ENCODE peak calls at places on chromosomes 11 and 22, in five cellular contexts. N is suprapubic skin, A is adrenal gland, X is transverse colon, P is lower leg skin. I is an unnamed sample.

GRCh38 chr11:95084509-95084908 is 5.1 kb upstream of the ENDOD1 start:
- DNase-seq in A (no peak), N (no peak), X (no peak), P (no peak), I (no peak)

GRCh38 chr11:820655-821512 is 2.2 kb downstream of the PNPLA2 start:
- DNase-seq in N (peak), A (peak), P (peak), X (peak), I (peak)

GRCh38 chr22:39439170-39439569 is 17.6 kb upstream of the MGAT3 start:
- DNase-seq in A (no peak), P (no peak), N (no peak), X (no peak), I (no peak)

GRCh38 chr11:64224891-64225607 is 937 bp downstream of the TRPT1 start:
- DNase-seq in A (peak), P (no peak), X (no peak), N (no peak), I (no peak)

GRCh38 chr11:115500547-115501503 is 3.4 kb downstream of the CADM1 start:
- DNase-seq in N (no peak), A (no peak), P (no peak), X (no peak), I (no peak)

GRCh38 chr22:17980638-17981051 is 43.7 kb downstream of the MICAL3 start:
- DNase-seq in X (peak), N (no peak), P (peak), A (peak), I (peak)

GRCh38 chr22:44623771-44624510 is 78.1 kb upstream of the PRR5 start:
- DNase-seq in P (no peak), N (no peak), X (no peak), A (no peak), I (no peak)

GRCh38 chr22:36505998-36506635 is 723 bp downstream of the FOXRED2 start:
- DNase-seq in N (no peak), X (peak), A (no peak), P (no peak), I (peak)

GRCh38 chr11:57546869-57547518 is 9.6 kb downstream of the SMTNL1 start:
- DNase-seq in X (no peak), N (no peak), A (peak), P (no peak), I (no peak)

GRCh38 chr11:131666617-131667016 is 296.2 kb downstream of the NTM start:
- DNase-seq in A (no peak), P (no peak), X (no peak), N (no peak), I (no peak)

GRCh38 chr11:125724125-125724524 is 22.0 kb upstream of the PATE1 start:
- DNase-seq in X (no peak), A (no peak), P (no peak), N (no peak), I (no peak)

GRCh38 chr11:118151421-118151820 is 1.2 kb downstream of the SCN4B start:
- DNase-seq in P (no peak), X (no peak), N (no peak), A (no peak), I (no peak)

GRCh38 chr11:72614381-72614780 is 59.8 kb downstream of the PDE2A start:
- DNase-seq in N (no peak), A (peak), P (no peak), X (no peak), I (no peak)

GRCh38 chr11:19398273-19398672 is 157.5 kb upstream of the E2F8 start:
- DNase-seq in N (no peak), X (no peak), A (no peak), P (no peak), I (no peak)

GRCh38 chr22:39349967-39350802 is at the start of gene SYNGR1:
- DNase-seq in X (no peak), N (no peak), P (no peak), A (peak), I (no peak)

GRCh38 chr11:20015101-20015500 is 145.2 kb downstream of the DBX1 start:
- DNase-seq in A (no peak), P (no peak), N (no peak), X (no peak), I (no peak)

GRCh38 chr11:86670179-86670578 is 2.2 kb downstream of the ME3 start:
- DNase-seq in X (no peak), P (no peak), A (no peak), N (no peak), I (no peak)

GRCh38 chr11:130249371-130249770 is 65.3 kb downstream of the ZBTB44 start:
- DNase-seq in P (no peak), X (no peak), N (no peak), A (no peak), I (no peak)

GRCh38 chr11:123384116-123384515 is 46.0 kb upstream of the GRAMD1B start:
- DNase-seq in N (no peak), X (no peak), A (no peak), P (no peak), I (no peak)

GRCh38 chr11:7964873-7965272 is 374 bp downstream of the NLRP10 start:
- DNase-seq in A (no peak), X (no peak), P (no peak), N (no peak), I (no peak)

GRCh38 chr11:3220101-3220500 is 1.5 kb upstream of the MRGPRG start:
- DNase-seq in A (no peak), P (no peak), X (peak), N (no peak), I (no peak)

GRCh38 chr22:49995413-49996191 is 17.0 kb downstream of the IL17REL start:
- DNase-seq in P (no peak), X (peak), A (peak), N (no peak), I (peak)

GRCh38 chr22:44352378-44353062 is 39.8 kb upstream of the SHISAL1 start:
- DNase-seq in N (no peak), P (no peak), X (no peak), A (no peak), I (no peak)

GRCh38 chr11:112697371-112697770 is 263.8 kb upstream of the NCAM1 start:
- DNase-seq in X (no peak), A (no peak), N (no peak), P (no peak), I (no peak)

GRCh38 chr11:19562156-19562555 is 150.5 kb upstream of the NAV2 start:
- DNase-seq in A (no peak), P (no peak), N (no peak), X (no peak), I (no peak)

GRCh38 chr11:12124306-12124705 is 13.9 kb downstream of the MICAL2 start:
- DNase-seq in P (no peak), X (no peak), N (no peak), A (no peak), I (no peak)
- TF ChIP-seq POLR2A in P (no peak), X (no peak), N (no peak), A (no peak), I (no peak)

GRCh38 chr11:70466154-70466553 is 67.8 kb downstream of the CTTN start:
- DNase-seq in X (no peak), A (no peak), P (no peak), N (no peak), I (no peak)
- TF ChIP-seq POLR2A in X (no peak), A (no peak), P (no peak), N (no peak), I (no peak)

DNA sequence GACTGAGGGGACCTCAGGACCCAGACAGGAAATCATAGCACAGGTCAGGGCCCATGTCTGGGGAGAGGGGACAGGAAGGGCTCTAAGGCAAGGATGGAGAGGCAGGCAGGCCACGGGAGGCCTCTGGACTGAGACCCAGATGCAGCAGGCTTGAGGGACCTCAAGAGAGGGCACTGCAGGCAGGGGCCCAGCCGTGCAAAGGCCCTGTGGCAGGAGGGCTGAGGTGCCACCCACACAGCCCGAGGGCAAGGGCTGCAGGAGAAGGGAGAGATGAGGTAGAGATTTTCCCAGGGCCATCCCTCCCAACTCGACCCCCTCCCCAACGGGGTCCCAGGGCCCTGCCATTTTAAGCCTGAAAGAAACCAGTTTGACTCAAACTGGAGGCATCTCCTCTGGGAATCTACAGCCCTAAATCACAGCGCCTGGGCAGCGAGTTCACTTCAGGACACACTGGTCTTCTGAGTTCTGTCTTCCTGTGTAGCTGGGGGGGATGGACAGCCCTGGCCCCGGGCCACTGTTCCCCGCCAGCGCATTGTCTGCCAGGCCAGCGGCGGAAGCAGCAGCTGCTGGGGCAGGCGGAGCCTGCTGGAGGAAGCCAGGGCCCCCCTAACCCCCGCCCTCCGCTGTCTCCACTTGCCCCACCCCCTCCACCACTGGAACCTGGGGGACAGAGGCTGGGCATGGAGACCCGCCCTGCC is 20.3 kb upstream of the WNT7B start:
- DNase-seq in N (peak), A (peak), X (peak), P (peak), I (peak)
- TF ChIP-seq POLR2A in N (no peak), A (no peak), X (no peak), P (no peak), I (no peak)

GRCh38 chr22:43303166-43303565 is 40.0 kb downstream of the SCUBE1 start:
- DNase-seq in N (no peak), X (no peak), P (no peak), A (no peak), I (peak)

GRCh38 chr22:43308451-43309235 is 34.5 kb downstream of the SCUBE1 start:
- DNase-seq in X (no peak), P (no peak), A (no peak), N (no peak), I (no peak)

GRCh38 chr22:43304831-43305230 is 38.3 kb downstream of the SCUBE1 start:
- DNase-seq in A (no peak), P (no peak), X (no peak), N (no peak), I (no peak)

GRCh38 chr22:43303751-43304150 is 39.4 kb downstream of the SCUBE1 start:
- DNase-seq in P (no peak), A (no peak), X (no peak), N (no peak), I (no peak)

DNA sequence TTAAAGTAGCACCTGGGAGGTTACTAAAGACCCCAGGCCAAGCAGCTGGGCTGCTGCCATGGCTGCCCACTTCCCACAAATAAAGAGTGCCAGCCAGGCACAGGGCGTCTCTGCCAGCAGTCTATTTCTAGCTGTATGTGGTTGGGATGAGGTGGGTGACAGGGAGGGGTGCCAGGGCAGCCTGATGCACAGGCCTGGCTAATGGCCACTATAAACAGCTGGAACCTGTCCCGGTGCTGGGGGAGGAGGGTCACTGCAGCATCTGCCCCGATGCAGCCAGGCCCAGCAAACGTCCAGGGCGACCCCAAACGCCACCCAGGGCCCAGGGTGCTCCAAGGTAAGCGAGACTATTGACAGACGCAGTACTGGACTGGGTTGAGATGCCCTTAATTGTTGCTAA is 37.4 kb downstream of the SCUBE1 start:
- DNase-seq in X (no peak), P (no peak), A (no peak), N (no peak), I (no peak)
- TF ChIP-seq POLR2A in X (no peak), P (no peak), A (no peak), N (no peak), I (no peak)

GRCh38 chr11:47229161-47229560 is 14.4 kb downstream of the DDB2 start:
- DNase-seq in X (no peak), N (no peak), A (no peak), P (no peak), I (no peak)
- TF ChIP-seq POLR2A in X (no peak), N (no peak), A (no peak), P (no peak), I (no peak)

GRCh38 chr22:31489632-31490495 is at the start of gene EIF4ENIF1:
- DNase-seq in N (peak), P (peak), A (peak), X (peak), I (peak)
- TF ChIP-seq POLR2A in N (no peak), P (no peak), A (peak), X (peak), I (peak)

GRCh38 chr22:25747245-25747944 is 5.4 kb downstream of the MYO18B start:
- DNase-seq in N (no peak), X (peak), A (peak), P (no peak), I (no peak)
- TF ChIP-seq POLR2A in N (no peak), X (no peak), A (no peak), P (no peak), I (no peak)

DNA sequence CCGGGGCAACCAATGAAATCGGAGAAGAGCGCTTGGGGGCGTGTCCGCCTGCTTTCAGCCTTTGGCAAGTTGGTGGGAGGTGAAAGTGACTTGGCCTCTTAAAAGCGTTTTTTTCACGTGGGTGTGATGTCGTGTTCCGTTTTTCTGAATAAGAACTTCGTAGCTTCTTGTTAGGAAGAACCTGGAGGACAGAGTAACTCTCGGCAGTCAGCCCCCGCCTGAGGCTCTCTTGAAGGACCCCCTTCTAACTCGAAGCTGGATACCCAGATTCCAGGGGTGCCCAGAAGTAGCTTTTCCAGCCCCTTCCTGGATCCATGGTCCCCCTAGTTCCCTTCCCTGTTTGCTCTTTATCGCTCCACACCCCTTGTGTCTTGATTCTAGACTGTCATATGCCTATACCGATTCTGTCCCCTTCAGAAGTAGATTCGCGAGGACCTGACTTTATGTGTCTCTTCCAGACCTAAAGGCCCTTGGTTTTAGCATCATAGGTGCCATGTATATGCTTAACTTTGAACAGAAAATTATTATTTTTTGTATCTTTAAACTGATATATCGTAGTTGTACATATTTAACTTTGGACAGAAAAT is 915 bp upstream of the OSBP start:
- DNase-seq in P (no peak), A (no peak), N (no peak), X (no peak), I (no peak)
- TF ChIP-seq POLR2A in P (peak), A (peak), N (no peak), X (peak), I (peak)